ENCODE peak calls at places on chromosomes 7 and 10, in five cellular contexts. One of them, this sample, is unnamed.

GRCh38 chr10:35448687-35449662 is 112.7 kb downstream of the CCNY start:
- DNase-seq in HL-60: peak; percentile 48
- DNase-seq in Peyer's patch: no peak
- DNase-seq in aorta: peak; percentile 76
- DNase-seq in upper lobe of right lung: no peak
- DNase-seq in this sample: no peak

GRCh38 chr7:99095698-99096097 is 48.2 kb downstream of the SMURF1 start:
- DNase-seq in aorta: no peak
- DNase-seq in Peyer's patch: no peak
- DNase-seq in HL-60: no peak
- DNase-seq in upper lobe of right lung: no peak
- DNase-seq in this sample: no peak

GRCh38 chr10:3125527-3126170 is 46.9 kb downstream of the PITRM1 start:
- DNase-seq in aorta: peak; percentile 29
- DNase-seq in Peyer's patch: no peak
- DNase-seq in HL-60: no peak
- DNase-seq in upper lobe of right lung: no peak
- DNase-seq in this sample: no peak

GRCh38 chr7:158991824-158992621 is 135.7 kb downstream of the DYNC2I1 start:
- DNase-seq in HL-60: no peak
- DNase-seq in Peyer's patch: no peak
- DNase-seq in aorta: no peak
- DNase-seq in upper lobe of right lung: peak; percentile 82
- DNase-seq in this sample: no peak

GRCh38 chr7:50618281-50618680 is 53.1 kb upstream of the DDC start:
- DNase-seq in Peyer's patch: no peak
- DNase-seq in upper lobe of right lung: no peak
- DNase-seq in aorta: no peak
- DNase-seq in HL-60: no peak
- DNase-seq in this sample: no peak

GRCh38 chr7:44477063-44477830 is 13.2 kb downstream of the NUDCD3 start:
- DNase-seq in HL-60: peak; percentile 62
- DNase-seq in Peyer's patch: peak; percentile 68
- DNase-seq in aorta: peak; percentile 60
- DNase-seq in upper lobe of right lung: no peak
- DNase-seq in this sample: peak; percentile 70

GRCh38 chr7:25832456-25832855 is 319.5 kb upstream of the NFE2L3 start:
- DNase-seq in upper lobe of right lung: no peak
- DNase-seq in HL-60: no peak
- DNase-seq in aorta: no peak
- DNase-seq in Peyer's patch: no peak
- DNase-seq in this sample: no peak

GRCh38 chr10:129126955-129127354 is 340.1 kb upstream of the MGMT start:
- DNase-seq in Peyer's patch: no peak
- DNase-seq in upper lobe of right lung: no peak
- DNase-seq in aorta: no peak
- DNase-seq in HL-60: no peak
- DNase-seq in this sample: no peak

GRCh38 chr7:2639994-2640830 is 8.4 kb downstream of the TTYH3 start:
- DNase-seq in aorta: no peak
- DNase-seq in HL-60: no peak
- DNase-seq in Peyer's patch: no peak
- DNase-seq in upper lobe of right lung: no peak
- DNase-seq in this sample: no peak

GRCh38 chr7:84108119-84108518 is 86.5 kb downstream of the SEMA3A start:
- DNase-seq in aorta: no peak
- DNase-seq in Peyer's patch: no peak
- DNase-seq in HL-60: no peak
- DNase-seq in upper lobe of right lung: no peak
- DNase-seq in this sample: no peak

GRCh38 chr7:20785211-20786048 is 1.3 kb downstream of the SP8 start:
- DNase-seq in Peyer's patch: peak; percentile 59
- DNase-seq in upper lobe of right lung: no peak
- DNase-seq in HL-60: no peak
- DNase-seq in aorta: no peak
- DNase-seq in this sample: no peak

GRCh38 chr7:156234192-156234591 is 406.4 kb upstream of the RNF32 start:
- DNase-seq in upper lobe of right lung: no peak
- DNase-seq in Peyer's patch: no peak
- DNase-seq in aorta: no peak
- DNase-seq in HL-60: no peak
- DNase-seq in this sample: no peak

GRCh38 chr7:112001089-112001826 is 204.9 kb downstream of the DOCK4 start:
- DNase-seq in Peyer's patch: no peak
- DNase-seq in aorta: no peak
- DNase-seq in HL-60: no peak
- DNase-seq in upper lobe of right lung: no peak
- DNase-seq in this sample: no peak

GRCh38 chr10:24849537-24850299 is 102.7 kb downstream of the PRTFDC1 start:
- DNase-seq in upper lobe of right lung: no peak
- DNase-seq in HL-60: no peak
- DNase-seq in aorta: no peak
- DNase-seq in Peyer's patch: no peak
- DNase-seq in this sample: no peak

GRCh38 chr7:142440219-142441073 is 182.6 kb upstream of the PRSS58 start:
- DNase-seq in aorta: no peak
- DNase-seq in upper lobe of right lung: no peak
- DNase-seq in Peyer's patch: no peak
- DNase-seq in HL-60: no peak
- DNase-seq in this sample: no peak

GRCh38 chr7:89133819-89134218 is 338.3 kb upstream of the TEX47 start:
- DNase-seq in aorta: no peak
- DNase-seq in Peyer's patch: no peak
- DNase-seq in upper lobe of right lung: no peak
- DNase-seq in HL-60: no peak
- DNase-seq in this sample: no peak

GRCh38 chr10:12549297-12549696 is 199.9 kb downstream of the CAMK1D start:
- DNase-seq in HL-60: no peak
- DNase-seq in upper lobe of right lung: no peak
- DNase-seq in Peyer's patch: no peak
- DNase-seq in aorta: no peak
- DNase-seq in this sample: no peak

GRCh38 chr10:87935290-87936141 is 72.1 kb downstream of the PTEN start:
- DNase-seq in aorta: no peak
- DNase-seq in Peyer's patch: no peak
- DNase-seq in upper lobe of right lung: no peak
- DNase-seq in HL-60: no peak
- DNase-seq in this sample: no peak

GRCh38 chr10:60733189-60733815 is 45.0 kb upstream of the CDK1 start:
- DNase-seq in aorta: peak; percentile 55
- DNase-seq in Peyer's patch: peak; percentile 83
- DNase-seq in upper lobe of right lung: peak; percentile 88
- DNase-seq in HL-60: no peak
- DNase-seq in this sample: peak; percentile 55

GRCh38 chr7:82578430-82578829 is 134.9 kb upstream of the CACNA2D1 start:
- DNase-seq in Peyer's patch: no peak
- DNase-seq in upper lobe of right lung: no peak
- DNase-seq in aorta: no peak
- DNase-seq in HL-60: no peak
- DNase-seq in this sample: no peak

GRCh38 chr7:137652721-137653120 is 194.1 kb downstream of the DGKI start:
- DNase-seq in Peyer's patch: no peak
- DNase-seq in HL-60: no peak
- DNase-seq in aorta: no peak
- DNase-seq in upper lobe of right lung: no peak
- DNase-seq in this sample: no peak

GRCh38 chr7:50119815-50120637 is 27.0 kb upstream of the ZPBP start:
- DNase-seq in upper lobe of right lung: no peak
- DNase-seq in aorta: no peak
- DNase-seq in HL-60: peak; percentile 33
- DNase-seq in Peyer's patch: no peak
- DNase-seq in this sample: peak; percentile 32

GRCh38 chr10:89888647-89889046 is 187.3 kb downstream of the KIF20B start:
- DNase-seq in upper lobe of right lung: no peak
- DNase-seq in aorta: no peak
- DNase-seq in Peyer's patch: no peak
- DNase-seq in HL-60: no peak
- DNase-seq in this sample: no peak

GRCh38 chr10:69484736-69485135 is 33.5 kb downstream of the TSPAN15 start:
- DNase-seq in aorta: no peak
- DNase-seq in HL-60: no peak
- DNase-seq in Peyer's patch: no peak
- DNase-seq in upper lobe of right lung: no peak
- DNase-seq in this sample: no peak

GRCh38 chr10:99661370-99661749 is 2.1 kb downstream of the ENTPD7 start:
- DNase-seq in upper lobe of right lung: no peak
- DNase-seq in HL-60: no peak
- DNase-seq in aorta: no peak
- DNase-seq in Peyer's patch: no peak
- DNase-seq in this sample: no peak

GRCh38 chr7:78487464-78487863 is 688.9 kb downstream of the PHTF2 start:
- DNase-seq in aorta: no peak
- DNase-seq in HL-60: no peak
- DNase-seq in upper lobe of right lung: no peak
- DNase-seq in Peyer's patch: no peak
- DNase-seq in this sample: no peak

GRCh38 chr10:131354380-131354779 is 42.9 kb upstream of the TCERG1L start:
- DNase-seq in HL-60: no peak
- DNase-seq in Peyer's patch: no peak
- DNase-seq in upper lobe of right lung: no peak
- DNase-seq in aorta: no peak
- DNase-seq in this sample: no peak

GRCh38 chr7:14196555-14196954 is 207.1 kb upstream of the ETV1 start:
- DNase-seq in upper lobe of right lung: no peak
- DNase-seq in aorta: no peak
- DNase-seq in HL-60: no peak
- DNase-seq in Peyer's patch: no peak
- DNase-seq in this sample: no peak

GRCh38 chr7:7327423-7327822 is 145.1 kb downstream of the C1GALT1 start:
- DNase-seq in HL-60: no peak
- DNase-seq in Peyer's patch: no peak
- DNase-seq in aorta: no peak
- DNase-seq in upper lobe of right lung: no peak
- DNase-seq in this sample: no peak

GRCh38 chr10:71834343-71834674 is 16.7 kb downstream of the PSAP start:
- DNase-seq in HL-60: no peak
- DNase-seq in Peyer's patch: no peak
- DNase-seq in aorta: no peak
- DNase-seq in upper lobe of right lung: no peak
- DNase-seq in this sample: no peak

GRCh38 chr10:113463777-113464176 is 89.1 kb upstream of the HABP2 start:
- DNase-seq in aorta: no peak
- DNase-seq in Peyer's patch: no peak
- DNase-seq in upper lobe of right lung: no peak
- DNase-seq in HL-60: no peak
- DNase-seq in this sample: no peak

GRCh38 chr7:45890902-45891461 is 2.7 kb downstream of the IGFBP1 start:
- DNase-seq in upper lobe of right lung: no peak
- DNase-seq in aorta: no peak
- DNase-seq in Peyer's patch: no peak
- DNase-seq in HL-60: peak; percentile 9
- DNase-seq in this sample: peak; percentile 16

GRCh38 chr7:80851896-80852476 is 66.9 kb downstream of the SEMA3C start:
- DNase-seq in HL-60: no peak
- DNase-seq in Peyer's patch: no peak
- DNase-seq in aorta: no peak
- DNase-seq in upper lobe of right lung: no peak
- DNase-seq in this sample: no peak

DNA sequence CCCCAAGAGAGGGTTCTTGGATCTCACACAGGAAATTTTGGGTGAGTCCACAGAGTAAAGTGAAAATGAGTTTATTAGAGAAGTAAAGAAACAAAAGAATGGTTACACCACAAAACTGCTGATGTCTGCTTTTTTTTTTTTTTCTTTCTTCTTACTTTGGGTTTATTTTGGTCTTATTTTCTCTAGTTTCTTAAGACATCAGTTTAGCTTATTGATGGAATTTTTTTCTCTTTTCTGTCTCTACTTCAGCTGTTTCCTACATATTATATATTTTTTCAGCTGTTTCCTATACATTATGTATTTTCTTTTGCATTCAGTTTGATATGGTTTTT is 166.4 kb downstream of the CCSER2 start:
- DNase-seq in upper lobe of right lung: no peak
- DNase-seq in aorta: no peak
- DNase-seq in Peyer's patch: no peak
- DNase-seq in HL-60: no peak
- DNase-seq in this sample: no peak
- H3K27ac ChIP-seq in upper lobe of right lung: no peak overlapping the region
- H3K27ac ChIP-seq in aorta: no peak overlapping the region
- H3K27ac ChIP-seq in Peyer's patch: no peak overlapping the region
- H3K27ac ChIP-seq in HL-60: no peak overlapping the region
- H3K27ac ChIP-seq in this sample: no peak overlapping the region

GRCh38 chr7:29955075-29955792 is 34.4 kb downstream of the SCRN1 start:
- DNase-seq in upper lobe of right lung: no peak
- DNase-seq in aorta: no peak
- DNase-seq in Peyer's patch: no peak
- DNase-seq in HL-60: no peak
- DNase-seq in this sample: no peak
- H3K4me3 ChIP-seq in upper lobe of right lung: no peak overlapping the region
- H3K4me3 ChIP-seq in aorta: no peak overlapping the region
- H3K4me3 ChIP-seq in Peyer's patch: no peak overlapping the region
- H3K4me3 ChIP-seq in HL-60: no peak overlapping the region
- H3K4me3 ChIP-seq in this sample: no peak overlapping the region

GRCh38 chr7:29871787-29872398 is 65.6 kb downstream of the WIPF3 start:
- DNase-seq in upper lobe of right lung: no peak
- DNase-seq in HL-60: no peak
- DNase-seq in aorta: no peak
- DNase-seq in Peyer's patch: no peak
- DNase-seq in this sample: no peak
- H3K27ac ChIP-seq in upper lobe of right lung: no peak overlapping the region
- H3K27ac ChIP-seq in HL-60: no peak overlapping the region
- H3K27ac ChIP-seq in aorta: no peak overlapping the region
- H3K27ac ChIP-seq in Peyer's patch: no peak overlapping the region
- H3K27ac ChIP-seq in this sample: no peak overlapping the region

DNA sequence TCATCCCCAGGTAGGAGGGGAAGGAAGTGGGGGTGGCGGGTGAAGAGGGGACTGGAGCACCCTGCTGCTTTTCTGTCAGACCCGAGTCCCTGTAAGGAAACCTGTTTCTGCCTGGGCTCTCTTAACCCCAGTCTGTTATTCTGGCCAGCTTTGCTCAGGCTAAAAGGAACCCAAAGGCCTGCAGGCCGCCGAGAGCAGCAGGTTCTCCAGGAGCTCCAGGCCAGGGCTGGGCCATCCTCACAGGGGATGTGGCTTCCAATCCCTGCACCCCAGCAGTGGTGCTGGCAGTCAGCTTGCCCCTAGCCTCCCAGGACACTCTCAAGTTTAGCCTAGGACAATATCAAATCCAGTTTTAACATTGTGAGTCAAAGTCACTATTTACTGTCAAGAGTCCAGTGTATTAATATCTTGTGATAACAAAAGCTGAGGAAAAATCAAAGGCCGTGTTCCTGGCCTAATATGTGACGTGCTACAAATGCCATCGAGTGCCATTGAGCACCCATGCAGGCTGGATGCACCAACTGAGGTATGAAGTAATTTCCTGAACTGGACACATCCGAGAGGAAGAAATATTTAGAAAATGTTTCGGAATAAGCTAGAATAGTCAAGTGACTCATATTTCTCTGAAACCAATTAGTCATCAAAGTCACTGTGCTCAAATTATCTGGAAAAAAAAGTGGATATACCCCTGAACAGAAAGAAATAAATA is 7.0 kb downstream of the PKD1L1 start:
- DNase-seq in aorta: peak; percentile 73
- DNase-seq in HL-60: no peak
- DNase-seq in upper lobe of right lung: no peak
- DNase-seq in Peyer's patch: no peak
- DNase-seq in this sample: no peak
- H3K4me3 ChIP-seq in aorta: no peak overlapping the region
- H3K4me3 ChIP-seq in HL-60: no peak overlapping the region
- H3K4me3 ChIP-seq in upper lobe of right lung: no peak overlapping the region
- H3K4me3 ChIP-seq in Peyer's patch: no peak overlapping the region
- H3K4me3 ChIP-seq in this sample: no peak overlapping the region

GRCh38 chr7:130951303-130951975 is 217.4 kb upstream of the KLF14 start:
- DNase-seq in aorta: no peak
- DNase-seq in upper lobe of right lung: no peak
- DNase-seq in Peyer's patch: no peak
- DNase-seq in HL-60: no peak
- DNase-seq in this sample: peak; percentile 61
- H3K27ac ChIP-seq in aorta: no peak overlapping the region
- H3K27ac ChIP-seq in upper lobe of right lung: no peak overlapping the region
- H3K27ac ChIP-seq in Peyer's patch: peak overlapping the region; percentile 40
- H3K27ac ChIP-seq in HL-60: no peak overlapping the region
- H3K27ac ChIP-seq in this sample: peak overlapping the region; percentile 76